ENCODE peak calls at places on chromosomes 5 and 9, in four cellular contexts. One of them, this sample, is unnamed.
A peak's percentile ranks its signal among the peaks of the same experiment; 100 is the strongest.

GRCh38 chr9:95852059-95853032 is 23.1 kb upstream of the ERCC6L2 start:
- DNase-seq in iPS-NIHi11: no peak
- DNase-seq in dorsolateral prefrontal cortex: no peak
- DNase-seq in activated T-helper 9 cell treated with anti-CD3 and anti-CD28 coated beads, Interleukin-2, amount 50 U/mL, for 16 hours: no peak
- DNase-seq in this sample: no peak

GRCh38 chr9:113298311-113298710 is 4.9 kb downstream of the RNF183 start:
- DNase-seq in iPS-NIHi11: no peak
- DNase-seq in dorsolateral prefrontal cortex: no peak
- DNase-seq in activated T-helper 9 cell treated with anti-CD3 and anti-CD28 coated beads, Interleukin-2, amount 50 U/mL, for 16 hours: no peak
- DNase-seq in this sample: no peak

GRCh38 chr5:53038196-53038847 is 49.2 kb downstream of the ITGA2 start:
- DNase-seq in iPS-NIHi11: no peak
- DNase-seq in dorsolateral prefrontal cortex: no peak
- DNase-seq in activated T-helper 9 cell treated with anti-CD3 and anti-CD28 coated beads, Interleukin-2, amount 50 U/mL, for 16 hours: no peak
- DNase-seq in this sample: no peak

GRCh38 chr5:139601429-139601828 is 40.3 kb downstream of the UBE2D2 start:
- DNase-seq in iPS-NIHi11: no peak
- DNase-seq in dorsolateral prefrontal cortex: no peak
- DNase-seq in activated T-helper 9 cell treated with anti-CD3 and anti-CD28 coated beads, Interleukin-2, amount 50 U/mL, for 16 hours: no peak
- DNase-seq in this sample: no peak

GRCh38 chr5:143129203-143129602 is 274.3 kb downstream of the NR3C1 start:
- DNase-seq in iPS-NIHi11: no peak
- DNase-seq in dorsolateral prefrontal cortex: no peak
- DNase-seq in activated T-helper 9 cell treated with anti-CD3 and anti-CD28 coated beads, Interleukin-2, amount 50 U/mL, for 16 hours: no peak
- DNase-seq in this sample: no peak

GRCh38 chr9:18238752-18239151 is 235.2 kb upstream of the ADAMTSL1 start:
- DNase-seq in iPS-NIHi11: no peak
- DNase-seq in dorsolateral prefrontal cortex: no peak
- DNase-seq in activated T-helper 9 cell treated with anti-CD3 and anti-CD28 coated beads, Interleukin-2, amount 50 U/mL, for 16 hours: no peak
- DNase-seq in this sample: no peak

GRCh38 chr9:40925149-40925548 is 203.3 kb downstream of the FOXD4L6 start:
- DNase-seq in iPS-NIHi11: no peak
- DNase-seq in dorsolateral prefrontal cortex: no peak
- DNase-seq in activated T-helper 9 cell treated with anti-CD3 and anti-CD28 coated beads, Interleukin-2, amount 50 U/mL, for 16 hours: no peak
- DNase-seq in this sample: no peak

GRCh38 chr9:89622933-89623861 is 18.4 kb downstream of the GADD45G start:
- DNase-seq in iPS-NIHi11: no peak
- DNase-seq in dorsolateral prefrontal cortex: peak; percentile 37
- DNase-seq in activated T-helper 9 cell treated with anti-CD3 and anti-CD28 coated beads, Interleukin-2, amount 50 U/mL, for 16 hours: no peak
- DNase-seq in this sample: no peak

GRCh38 chr9:91374939-91375338 is 13.2 kb upstream of the AUH start:
- DNase-seq in iPS-NIHi11: no peak
- DNase-seq in dorsolateral prefrontal cortex: no peak
- DNase-seq in activated T-helper 9 cell treated with anti-CD3 and anti-CD28 coated beads, Interleukin-2, amount 50 U/mL, for 16 hours: no peak
- DNase-seq in this sample: no peak

GRCh38 chr5:2140501-2140900 is 257.8 kb upstream of the IRX4 start:
- DNase-seq in iPS-NIHi11: no peak
- DNase-seq in dorsolateral prefrontal cortex: no peak
- DNase-seq in activated T-helper 9 cell treated with anti-CD3 and anti-CD28 coated beads, Interleukin-2, amount 50 U/mL, for 16 hours: no peak
- DNase-seq in this sample: no peak

GRCh38 chr9:98989036-98990000 is 45.6 kb downstream of the COL15A1 start:
- DNase-seq in iPS-NIHi11: no peak
- DNase-seq in dorsolateral prefrontal cortex: no peak
- DNase-seq in activated T-helper 9 cell treated with anti-CD3 and anti-CD28 coated beads, Interleukin-2, amount 50 U/mL, for 16 hours: no peak
- DNase-seq in this sample: no peak

GRCh38 chr9:101176384-101176783 is 147.9 kb downstream of the PLPPR1 start:
- DNase-seq in iPS-NIHi11: peak; percentile 24
- DNase-seq in dorsolateral prefrontal cortex: no peak
- DNase-seq in activated T-helper 9 cell treated with anti-CD3 and anti-CD28 coated beads, Interleukin-2, amount 50 U/mL, for 16 hours: no peak
- DNase-seq in this sample: no peak

GRCh38 chr9:85156652-85157051 is 487.1 kb downstream of the NTRK2 start:
- DNase-seq in iPS-NIHi11: peak; percentile 14
- DNase-seq in dorsolateral prefrontal cortex: no peak
- DNase-seq in activated T-helper 9 cell treated with anti-CD3 and anti-CD28 coated beads, Interleukin-2, amount 50 U/mL, for 16 hours: no peak
- DNase-seq in this sample: no peak

This sample was measured in SK-N-SH.